ENCODE peak calls at places on chromosomes 11 and 22, in ten cellular contexts. One of them, this sample, is unnamed. For H3K27me3, the result is how much of the 10 kb centered on the place peaks cover.

GRCh38 chr11:96366024-96366423 is 23.0 kb upstream of the MAML2 start:
- DNase-seq in PC-9: peak
- DNase-seq in heart left ventricle: no peak
- DNase-seq in lung: no peak
- DNase-seq in hepatocyte: no peak
- DNase-seq in AG04450: no peak
- DNase-seq in dorsolateral prefrontal cortex: no peak
- DNase-seq in kidney epithelial cell: no peak
- DNase-seq in left ventricle myocardium inferior: no peak
- DNase-seq in thoracic aorta: no peak
- DNase-seq in this sample: no peak

GRCh38 chr11:45805305-45806071 is 539 bp downstream of the SLC35C1 start:
- DNase-seq in lung: peak
- DNase-seq in PC-9: peak
- DNase-seq in heart left ventricle: peak
- DNase-seq in thoracic aorta: no peak
- DNase-seq in left ventricle myocardium inferior: peak
- DNase-seq in dorsolateral prefrontal cortex: no peak
- DNase-seq in hepatocyte: peak
- DNase-seq in AG04450: no peak
- DNase-seq in kidney epithelial cell: no peak
- DNase-seq in this sample: peak

GRCh38 chr11:86582898-86583297 is 89.5 kb downstream of the ME3 start:
- DNase-seq in left ventricle myocardium inferior: no peak
- DNase-seq in hepatocyte: no peak
- DNase-seq in lung: no peak
- DNase-seq in AG04450: no peak
- DNase-seq in thoracic aorta: no peak
- DNase-seq in dorsolateral prefrontal cortex: no peak
- DNase-seq in PC-9: no peak
- DNase-seq in heart left ventricle: no peak
- DNase-seq in kidney epithelial cell: no peak
- DNase-seq in this sample: no peak

GRCh38 chr11:108887436-108888238 is 222.8 kb downstream of the DDX10 start:
- DNase-seq in PC-9: no peak
- DNase-seq in hepatocyte: no peak
- DNase-seq in dorsolateral prefrontal cortex: no peak
- DNase-seq in thoracic aorta: no peak
- DNase-seq in AG04450: no peak
- DNase-seq in lung: no peak
- DNase-seq in heart left ventricle: no peak
- DNase-seq in left ventricle myocardium inferior: no peak
- DNase-seq in kidney epithelial cell: no peak
- DNase-seq in this sample: no peak

GRCh38 chr11:102322560-102322959 is 5.3 kb downstream of the BIRC3 start:
- DNase-seq in thoracic aorta: no peak
- DNase-seq in heart left ventricle: no peak
- DNase-seq in PC-9: no peak
- DNase-seq in kidney epithelial cell: no peak
- DNase-seq in left ventricle myocardium inferior: no peak
- DNase-seq in dorsolateral prefrontal cortex: no peak
- DNase-seq in AG04450: no peak
- DNase-seq in lung: no peak
- DNase-seq in hepatocyte: no peak
- DNase-seq in this sample: no peak

GRCh38 chr11:20077973-20078372 is 82.3 kb downstream of the DBX1 start:
- DNase-seq in kidney epithelial cell: no peak
- DNase-seq in AG04450: no peak
- DNase-seq in dorsolateral prefrontal cortex: no peak
- DNase-seq in left ventricle myocardium inferior: no peak
- DNase-seq in hepatocyte: peak
- DNase-seq in lung: no peak
- DNase-seq in PC-9: no peak
- DNase-seq in heart left ventricle: no peak
- DNase-seq in thoracic aorta: no peak
- DNase-seq in this sample: no peak

GRCh38 chr11:73257342-73258103 is 14.6 kb upstream of the P2RY6 start:
- DNase-seq in thoracic aorta: peak
- DNase-seq in dorsolateral prefrontal cortex: no peak
- DNase-seq in lung: peak
- DNase-seq in hepatocyte: no peak
- DNase-seq in PC-9: peak
- DNase-seq in left ventricle myocardium inferior: no peak
- DNase-seq in AG04450: peak
- DNase-seq in kidney epithelial cell: peak
- DNase-seq in heart left ventricle: no peak
- DNase-seq in this sample: peak

GRCh38 chr11:110433393-110434333 is 3.9 kb downstream of the FDX1 start:
- DNase-seq in hepatocyte: no peak
- DNase-seq in thoracic aorta: no peak
- DNase-seq in heart left ventricle: no peak
- DNase-seq in left ventricle myocardium inferior: no peak
- DNase-seq in lung: no peak
- DNase-seq in PC-9: peak
- DNase-seq in dorsolateral prefrontal cortex: no peak
- DNase-seq in kidney epithelial cell: no peak
- DNase-seq in AG04450: no peak
- DNase-seq in this sample: peak

GRCh38 chr11:114562166-114562916 is 2.7 kb upstream of the NXPE1 start:
- DNase-seq in PC-9: no peak
- DNase-seq in heart left ventricle: no peak
- DNase-seq in dorsolateral prefrontal cortex: no peak
- DNase-seq in lung: no peak
- DNase-seq in kidney epithelial cell: no peak
- DNase-seq in AG04450: no peak
- DNase-seq in thoracic aorta: no peak
- DNase-seq in left ventricle myocardium inferior: no peak
- DNase-seq in hepatocyte: peak
- DNase-seq in this sample: peak

GRCh38 chr11:73315288-73316020 is 7.4 kb downstream of the ARHGEF17 start:
- DNase-seq in thoracic aorta: no peak
- DNase-seq in AG04450: no peak
- DNase-seq in dorsolateral prefrontal cortex: no peak
- DNase-seq in PC-9: no peak
- DNase-seq in hepatocyte: no peak
- DNase-seq in left ventricle myocardium inferior: no peak
- DNase-seq in kidney epithelial cell: no peak
- DNase-seq in lung: no peak
- DNase-seq in heart left ventricle: no peak
- DNase-seq in this sample: no peak

GRCh38 chr22:48507595-48508350 is 1319.9 kb downstream of the BRD1 start:
- DNase-seq in kidney epithelial cell: no peak
- DNase-seq in AG04450: no peak
- DNase-seq in dorsolateral prefrontal cortex: no peak
- DNase-seq in PC-9: peak
- DNase-seq in thoracic aorta: no peak
- DNase-seq in left ventricle myocardium inferior: no peak
- DNase-seq in lung: no peak
- DNase-seq in hepatocyte: no peak
- DNase-seq in heart left ventricle: no peak
- DNase-seq in this sample: no peak

GRCh38 chr11:67269401-67270255 is 3.4 kb downstream of the GRK2 start:
- DNase-seq in lung: no peak
- DNase-seq in heart left ventricle: peak
- DNase-seq in PC-9: no peak
- DNase-seq in AG04450: no peak
- DNase-seq in hepatocyte: no peak
- DNase-seq in left ventricle myocardium inferior: no peak
- DNase-seq in dorsolateral prefrontal cortex: peak
- DNase-seq in kidney epithelial cell: no peak
- DNase-seq in thoracic aorta: no peak
- DNase-seq in this sample: no peak

GRCh38 chr11:133272386-133272785 is 259.9 kb downstream of the OPCML start:
- DNase-seq in thoracic aorta: no peak
- DNase-seq in lung: no peak
- DNase-seq in left ventricle myocardium inferior: no peak
- DNase-seq in AG04450: no peak
- DNase-seq in heart left ventricle: no peak
- DNase-seq in dorsolateral prefrontal cortex: no peak
- DNase-seq in kidney epithelial cell: no peak
- DNase-seq in PC-9: no peak
- DNase-seq in hepatocyte: no peak
- DNase-seq in this sample: no peak

GRCh38 chr11:22192289-22192641 is 620 bp upstream of the ANO5 start:
- DNase-seq in AG04450: no peak
- DNase-seq in thoracic aorta: no peak
- DNase-seq in kidney epithelial cell: no peak
- DNase-seq in dorsolateral prefrontal cortex: no peak
- DNase-seq in lung: no peak
- DNase-seq in hepatocyte: peak
- DNase-seq in heart left ventricle: peak
- DNase-seq in left ventricle myocardium inferior: peak
- DNase-seq in PC-9: no peak
- DNase-seq in this sample: peak

GRCh38 chr11:59862252-59862651 is 4.0 kb downstream of the TCN1 start:
- DNase-seq in lung: no peak
- DNase-seq in AG04450: no peak
- DNase-seq in PC-9: no peak
- DNase-seq in thoracic aorta: no peak
- DNase-seq in hepatocyte: no peak
- DNase-seq in kidney epithelial cell: no peak
- DNase-seq in dorsolateral prefrontal cortex: no peak
- DNase-seq in heart left ventricle: no peak
- DNase-seq in left ventricle myocardium inferior: no peak
- DNase-seq in this sample: no peak

GRCh38 chr22:46614070-46614931 is 5.9 kb upstream of the GRAMD4 start:
- DNase-seq in left ventricle myocardium inferior: no peak
- DNase-seq in dorsolateral prefrontal cortex: no peak
- DNase-seq in heart left ventricle: no peak
- DNase-seq in lung: no peak
- DNase-seq in AG04450: no peak
- DNase-seq in kidney epithelial cell: no peak
- DNase-seq in PC-9: no peak
- DNase-seq in hepatocyte: no peak
- DNase-seq in thoracic aorta: no peak
- DNase-seq in this sample: no peak

GRCh38 chr11:790721-791564 is 1.1 kb upstream of the CEND1 start:
- DNase-seq in dorsolateral prefrontal cortex: no peak
- DNase-seq in kidney epithelial cell: no peak
- DNase-seq in lung: no peak
- DNase-seq in left ventricle myocardium inferior: no peak
- DNase-seq in hepatocyte: no peak
- DNase-seq in thoracic aorta: no peak
- DNase-seq in heart left ventricle: no peak
- DNase-seq in PC-9: no peak
- DNase-seq in AG04450: no peak
- DNase-seq in this sample: no peak

DNA sequence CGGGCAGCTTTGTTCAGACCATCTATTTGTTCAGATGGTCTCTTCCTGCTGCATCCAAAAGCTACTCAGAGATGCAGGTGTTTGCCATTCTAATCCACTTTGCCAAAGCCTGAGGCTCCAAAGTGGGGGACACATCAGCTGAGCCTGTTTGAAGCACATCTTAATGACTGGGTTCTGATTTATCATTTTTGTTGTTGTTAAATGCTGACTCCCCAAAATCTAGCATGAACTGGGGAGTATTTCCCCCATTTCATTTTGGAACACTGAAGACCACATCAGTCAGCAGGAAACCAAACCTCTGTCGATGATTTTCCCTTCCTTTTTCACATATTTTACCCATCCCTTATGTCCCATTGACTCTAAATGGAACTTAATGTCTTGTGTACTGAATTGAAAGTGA is 262.6 kb downstream of the NTM start:
- DNase-seq in kidney epithelial cell: no peak
- DNase-seq in thoracic aorta: no peak
- DNase-seq in PC-9: no peak
- DNase-seq in lung: no peak
- DNase-seq in dorsolateral prefrontal cortex: no peak
- DNase-seq in hepatocyte: no peak
- DNase-seq in left ventricle myocardium inferior: no peak
- DNase-seq in heart left ventricle: no peak
- DNase-seq in AG04450: no peak
- DNase-seq in this sample: no peak
- TF ChIP-seq CTCF in kidney epithelial cell: no peak
- TF ChIP-seq CTCF in thoracic aorta: no peak
- TF ChIP-seq CTCF in PC-9: no peak
- TF ChIP-seq CTCF in lung: no peak
- TF ChIP-seq CTCF in dorsolateral prefrontal cortex: no peak
- TF ChIP-seq CTCF in hepatocyte: no peak
- TF ChIP-seq CTCF in left ventricle myocardium inferior: no peak
- TF ChIP-seq CTCF in heart left ventricle: no peak
- TF ChIP-seq CTCF in AG04450: no peak
- TF ChIP-seq CTCF in this sample: no peak

GRCh38 chr22:30079952-30080533 is at the start of gene HORMAD2:
- DNase-seq in dorsolateral prefrontal cortex: no peak
- DNase-seq in kidney epithelial cell: peak
- DNase-seq in heart left ventricle: no peak
- DNase-seq in hepatocyte: peak
- DNase-seq in lung: peak
- DNase-seq in thoracic aorta: no peak
- DNase-seq in left ventricle myocardium inferior: no peak
- DNase-seq in AG04450: no peak
- DNase-seq in PC-9: peak
- DNase-seq in this sample: no peak
- H3K4me3 ChIP-seq in dorsolateral prefrontal cortex: peak
- H3K4me3 ChIP-seq in kidney epithelial cell: peak
- H3K4me3 ChIP-seq in heart left ventricle: peak
- H3K4me3 ChIP-seq in hepatocyte: no peak
- H3K4me3 ChIP-seq in lung: no peak
- H3K4me3 ChIP-seq in thoracic aorta: peak
- H3K4me3 ChIP-seq in left ventricle myocardium inferior: peak
- H3K4me3 ChIP-seq in AG04450: no peak
- H3K4me3 ChIP-seq in PC-9: peak
- H3K4me3 ChIP-seq in this sample: no peak

DNA sequence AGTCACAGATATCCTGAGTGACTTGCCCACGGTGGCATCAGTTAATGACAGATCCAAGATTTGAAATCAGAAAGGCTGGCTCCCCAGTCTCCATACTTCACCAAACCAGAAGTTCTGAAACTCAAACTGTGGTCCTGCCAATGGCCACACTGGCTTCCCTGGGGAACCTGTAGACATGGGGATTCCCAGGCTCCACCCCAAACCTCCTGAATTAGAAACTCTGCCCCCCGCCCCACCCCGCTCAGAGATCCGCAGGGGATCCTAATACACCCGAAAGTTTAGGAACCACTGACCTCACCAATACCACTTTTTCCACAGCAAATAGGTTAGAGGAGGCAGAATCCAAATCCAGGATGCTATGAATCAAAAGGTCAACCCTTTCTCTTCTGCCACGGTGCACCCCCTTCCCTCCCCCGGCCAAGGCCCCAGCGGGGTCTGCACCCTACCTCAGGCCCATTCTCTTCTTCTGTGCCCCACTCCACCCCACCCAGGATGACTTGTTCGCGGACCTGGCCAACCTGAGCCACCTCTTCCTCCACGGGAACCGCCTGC is 15.4 kb downstream of the RTN4RL2 start:
- DNase-seq in thoracic aorta: no peak
- DNase-seq in lung: no peak
- DNase-seq in left ventricle myocardium inferior: no peak
- DNase-seq in AG04450: no peak
- DNase-seq in PC-9: no peak
- DNase-seq in hepatocyte: no peak
- DNase-seq in heart left ventricle: no peak
- DNase-seq in kidney epithelial cell: no peak
- DNase-seq in dorsolateral prefrontal cortex: no peak
- DNase-seq in this sample: no peak
- H3K27me3 ChIP-seq in thoracic aorta: under half
- H3K27me3 ChIP-seq in lung: under half
- H3K27me3 ChIP-seq in left ventricle myocardium inferior: under half
- H3K27me3 ChIP-seq in AG04450: under half
- H3K27me3 ChIP-seq in PC-9: under half
- H3K27me3 ChIP-seq in hepatocyte: half or more
- H3K27me3 ChIP-seq in heart left ventricle: under half
- H3K27me3 ChIP-seq in kidney epithelial cell: under half
- H3K27me3 ChIP-seq in dorsolateral prefrontal cortex: under half
- H3K27me3 ChIP-seq in this sample: under half

GRCh38 chr11:36149538-36150242 is 139.5 kb downstream of the COMMD9 start:
- DNase-seq in lung: peak
- DNase-seq in hepatocyte: peak
- DNase-seq in heart left ventricle: no peak
- DNase-seq in AG04450: peak
- DNase-seq in dorsolateral prefrontal cortex: no peak
- DNase-seq in PC-9: peak
- DNase-seq in thoracic aorta: peak
- DNase-seq in left ventricle myocardium inferior: no peak
- DNase-seq in kidney epithelial cell: peak
- DNase-seq in this sample: peak
- TF ChIP-seq CTCF in lung: peak
- TF ChIP-seq CTCF in hepatocyte: peak
- TF ChIP-seq CTCF in heart left ventricle: peak
- TF ChIP-seq CTCF in AG04450: peak
- TF ChIP-seq CTCF in dorsolateral prefrontal cortex: peak
- TF ChIP-seq CTCF in PC-9: peak
- TF ChIP-seq CTCF in thoracic aorta: no peak
- TF ChIP-seq CTCF in left ventricle myocardium inferior: peak
- TF ChIP-seq CTCF in kidney epithelial cell: peak
- TF ChIP-seq CTCF in this sample: peak